ENCODE peak calls at places on chromosomes 3 and 15, in six cellular contexts. One of them, this sample, is unnamed. For H3K9me2, the result is how much of the 10 kb centered on the place peaks cover.

GRCh38 chr3:155292693-155293092 is 790 bp downstream of the STRIT1 start:
- DNase-seq in PC-3: no peak
- DNase-seq in HCT116: no peak
- DNase-seq in GM23338: no peak
- DNase-seq in GM23248: no peak
- DNase-seq in MM.1S: no peak
- DNase-seq in this sample: no peak

GRCh38 chr3:153379516-153379915 is 217.5 kb downstream of the RAP2B start:
- DNase-seq in PC-3: peak
- DNase-seq in HCT116: no peak
- DNase-seq in GM23338: no peak
- DNase-seq in GM23248: peak
- DNase-seq in MM.1S: no peak
- DNase-seq in this sample: no peak

GRCh38 chr3:109336272-109336957 is 931 bp downstream of the DPPA4 start:
- DNase-seq in PC-3: no peak
- DNase-seq in HCT116: no peak
- DNase-seq in GM23338: no peak
- DNase-seq in GM23248: peak
- DNase-seq in MM.1S: no peak
- DNase-seq in this sample: peak

GRCh38 chr15:80404719-80405553 is 754 bp downstream of the ARNT2 start:
- DNase-seq in PC-3: no peak
- DNase-seq in HCT116: no peak
- DNase-seq in GM23338: peak
- DNase-seq in GM23248: no peak
- DNase-seq in MM.1S: no peak
- DNase-seq in this sample: peak

GRCh38 chr15:32659340-32659831 is 17.9 kb downstream of the SCG5 start:
- DNase-seq in PC-3: peak
- DNase-seq in HCT116: no peak
- DNase-seq in GM23338: no peak
- DNase-seq in GM23248: peak
- DNase-seq in MM.1S: no peak
- DNase-seq in this sample: no peak

GRCh38 chr15:40336129-40337122 is 4.3 kb downstream of the CCDC9B start:
- DNase-seq in PC-3: no peak
- DNase-seq in HCT116: no peak
- DNase-seq in GM23338: peak
- DNase-seq in GM23248: no peak
- DNase-seq in MM.1S: peak
- DNase-seq in this sample: no peak

GRCh38 chr15:32646304-32646703 is 4.8 kb downstream of the SCG5 start:
- DNase-seq in PC-3: no peak
- DNase-seq in HCT116: no peak
- DNase-seq in GM23338: no peak
- DNase-seq in GM23248: no peak
- DNase-seq in MM.1S: no peak
- DNase-seq in this sample: no peak

GRCh38 chr15:48086582-48086981 is 34.2 kb upstream of the SLC24A5 start:
- DNase-seq in PC-3: no peak
- DNase-seq in HCT116: no peak
- DNase-seq in GM23338: no peak
- DNase-seq in GM23248: peak
- DNase-seq in MM.1S: no peak
- DNase-seq in this sample: no peak

GRCh38 chr3:14773691-14774128 is 45.1 kb upstream of the FGD5 start:
- DNase-seq in PC-3: no peak
- DNase-seq in HCT116: no peak
- DNase-seq in GM23338: no peak
- DNase-seq in GM23248: no peak
- DNase-seq in MM.1S: no peak
- DNase-seq in this sample: no peak

GRCh38 chr15:71276355-71276665 is 161.0 kb downstream of the THSD4 start:
- DNase-seq in PC-3: peak
- DNase-seq in HCT116: peak
- DNase-seq in GM23338: no peak
- DNase-seq in GM23248: no peak
- DNase-seq in MM.1S: no peak
- DNase-seq in this sample: peak

GRCh38 chr15:63348392-63348791 is 33.3 kb downstream of the CA12 start:
- DNase-seq in PC-3: peak
- DNase-seq in HCT116: no peak
- DNase-seq in GM23338: no peak
- DNase-seq in GM23248: peak
- DNase-seq in MM.1S: no peak
- DNase-seq in this sample: peak

GRCh38 chr3:4508048-4508981 is 15.2 kb downstream of the ITPR1 start:
- DNase-seq in PC-3: no peak
- DNase-seq in HCT116: no peak
- DNase-seq in GM23338: peak
- DNase-seq in GM23248: no peak
- DNase-seq in MM.1S: no peak
- DNase-seq in this sample: no peak

GRCh38 chr3:130263708-130264107 is 81.8 kb upstream of the COL6A5 start:
- DNase-seq in PC-3: no peak
- DNase-seq in HCT116: no peak
- DNase-seq in GM23338: no peak
- DNase-seq in GM23248: no peak
- DNase-seq in MM.1S: no peak
- DNase-seq in this sample: no peak

GRCh38 chr3:126305427-126305826 is 51.8 kb downstream of the KLF15 start:
- DNase-seq in PC-3: peak
- DNase-seq in HCT116: no peak
- DNase-seq in GM23338: no peak
- DNase-seq in GM23248: peak
- DNase-seq in MM.1S: no peak
- DNase-seq in this sample: no peak

DNA sequence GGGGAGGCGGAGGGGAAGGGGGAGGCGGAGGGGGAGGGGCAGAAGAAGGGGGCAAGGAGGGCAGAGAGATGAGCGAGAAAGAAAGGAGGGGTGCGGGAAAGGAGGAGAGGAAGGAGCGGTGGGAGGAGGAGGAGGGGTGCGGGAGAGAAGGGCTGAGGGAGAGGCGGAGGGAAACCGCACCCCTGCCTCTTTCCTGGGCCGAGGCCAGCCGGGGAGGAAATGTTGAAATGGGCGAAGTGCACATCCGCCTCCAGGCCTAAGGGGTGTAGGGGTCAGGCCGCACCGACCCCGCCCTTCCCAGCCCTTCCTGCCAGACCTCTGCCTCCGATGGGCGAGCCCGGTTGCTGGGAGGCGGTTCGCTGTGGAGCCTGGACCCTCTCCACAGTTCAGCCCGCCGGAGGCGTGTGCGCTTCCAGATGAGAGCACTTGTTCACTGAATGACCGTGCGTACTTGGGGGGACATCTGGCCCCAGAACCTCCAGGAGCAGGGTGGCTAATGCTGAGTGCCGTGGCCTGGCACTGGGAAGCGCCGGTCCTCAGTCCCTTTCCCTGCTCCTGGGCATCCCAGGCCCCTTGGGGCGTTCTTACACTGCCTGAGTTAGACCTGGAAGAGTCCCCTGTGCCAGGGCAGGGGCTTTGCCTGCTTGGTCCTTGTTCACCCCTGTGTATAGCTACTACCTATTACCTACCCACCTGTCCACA is 110.3 kb upstream of the KLF13 start:
- DNase-seq in PC-3: peak
- DNase-seq in HCT116: no peak
- DNase-seq in GM23338: peak
- DNase-seq in GM23248: peak
- DNase-seq in MM.1S: peak
- DNase-seq in this sample: peak
- TF ChIP-seq EZH2 in PC-3: no peak
- TF ChIP-seq EZH2 in HCT116: no peak
- TF ChIP-seq EZH2 in GM23338: no peak
- TF ChIP-seq EZH2 in GM23248: no peak
- TF ChIP-seq EZH2 in MM.1S: no peak
- TF ChIP-seq EZH2 in this sample: no peak

GRCh38 chr3:60081381-60082095 is 1031.7 kb upstream of the CFAP20DC start:
- DNase-seq in PC-3: no peak
- DNase-seq in HCT116: no peak
- DNase-seq in GM23338: no peak
- DNase-seq in GM23248: no peak
- DNase-seq in MM.1S: peak
- DNase-seq in this sample: no peak

GRCh38 chr3:60085649-60086048 is 1035.8 kb upstream of the CFAP20DC start:
- DNase-seq in PC-3: no peak
- DNase-seq in HCT116: no peak
- DNase-seq in GM23338: no peak
- DNase-seq in GM23248: no peak
- DNase-seq in MM.1S: no peak
- DNase-seq in this sample: no peak

GRCh38 chr3:60090536-60090935 is 1040.7 kb upstream of the CFAP20DC start:
- DNase-seq in PC-3: no peak
- DNase-seq in HCT116: no peak
- DNase-seq in GM23338: no peak
- DNase-seq in GM23248: no peak
- DNase-seq in MM.1S: no peak
- DNase-seq in this sample: no peak

DNA sequence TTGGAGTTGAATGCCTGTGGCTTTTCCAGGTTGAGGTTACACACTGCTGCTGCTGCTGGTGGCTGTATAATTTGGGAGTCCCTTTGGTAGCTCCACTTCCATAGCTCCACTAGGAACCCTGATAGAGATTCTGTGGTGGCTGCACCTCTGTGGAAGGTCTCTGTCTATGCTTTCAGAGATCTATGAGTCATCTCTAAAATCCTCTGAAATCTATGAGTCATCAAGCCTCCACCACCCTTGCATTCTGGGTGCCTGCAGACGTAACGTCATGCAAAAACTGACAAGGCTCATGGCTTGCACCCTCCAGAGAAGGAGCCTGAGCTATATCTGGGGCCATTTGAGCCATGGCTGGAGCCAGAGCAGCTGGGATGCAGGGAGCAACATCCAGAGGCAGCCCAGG is 1037.0 kb upstream of the CFAP20DC start:
- DNase-seq in PC-3: peak
- DNase-seq in HCT116: peak
- DNase-seq in GM23338: no peak
- DNase-seq in GM23248: peak
- DNase-seq in MM.1S: no peak
- DNase-seq in this sample: no peak
- TF ChIP-seq EZH2phosphoT487 in PC-3: no peak
- TF ChIP-seq EZH2phosphoT487 in HCT116: no peak
- TF ChIP-seq EZH2phosphoT487 in GM23338: no peak
- TF ChIP-seq EZH2phosphoT487 in GM23248: no peak
- TF ChIP-seq EZH2phosphoT487 in MM.1S: no peak
- TF ChIP-seq EZH2phosphoT487 in this sample: no peak

GRCh38 chr15:42042602-42043400 is 22.0 kb upstream of the PLA2G4E start:
- DNase-seq in PC-3: no peak
- DNase-seq in HCT116: no peak
- DNase-seq in GM23338: no peak
- DNase-seq in GM23248: no peak
- DNase-seq in MM.1S: no peak
- DNase-seq in this sample: no peak
- H3K9me2 ChIP-seq in PC-3: under half
- H3K9me2 ChIP-seq in HCT116: under half
- H3K9me2 ChIP-seq in GM23338: under half
- H3K9me2 ChIP-seq in GM23248: under half
- H3K9me2 ChIP-seq in MM.1S: under half
- H3K9me2 ChIP-seq in this sample: under half

GRCh38 chr3:51937611-51938450 is 3.9 kb downstream of the RRP9 start:
- DNase-seq in PC-3: no peak
- DNase-seq in HCT116: no peak
- DNase-seq in GM23338: no peak
- DNase-seq in GM23248: no peak
- DNase-seq in MM.1S: no peak
- DNase-seq in this sample: no peak
- TF ChIP-seq EZH2 in PC-3: no peak
- TF ChIP-seq EZH2 in HCT116: no peak
- TF ChIP-seq EZH2 in GM23338: no peak
- TF ChIP-seq EZH2 in GM23248: no peak
- TF ChIP-seq EZH2 in MM.1S: no peak
- TF ChIP-seq EZH2 in this sample: no peak

GRCh38 chr3:194870394-194871110 is 184.9 kb downstream of the FAM43A start:
- DNase-seq in PC-3: peak
- DNase-seq in HCT116: peak
- DNase-seq in GM23338: no peak
- DNase-seq in GM23248: peak
- DNase-seq in MM.1S: no peak
- DNase-seq in this sample: peak

GRCh38 chr3:194871864-194872668 is 186.4 kb downstream of the FAM43A start:
- DNase-seq in PC-3: peak
- DNase-seq in HCT116: peak
- DNase-seq in GM23338: no peak
- DNase-seq in GM23248: peak
- DNase-seq in MM.1S: no peak
- DNase-seq in this sample: no peak

GRCh38 chr3:194869482-194870169 is 183.9 kb downstream of the FAM43A start:
- DNase-seq in PC-3: peak
- DNase-seq in HCT116: peak
- DNase-seq in GM23338: no peak
- DNase-seq in GM23248: peak
- DNase-seq in MM.1S: no peak
- DNase-seq in this sample: no peak

GRCh38 chr3:194872669-194872977 is 186.9 kb downstream of the FAM43A start:
- DNase-seq in PC-3: peak
- DNase-seq in HCT116: peak
- DNase-seq in GM23338: peak
- DNase-seq in GM23248: peak
- DNase-seq in MM.1S: no peak
- DNase-seq in this sample: no peak

GRCh38 chr3:194871143-194871863 is 185.6 kb downstream of the FAM43A start:
- DNase-seq in PC-3: peak
- DNase-seq in HCT116: peak
- DNase-seq in GM23338: peak
- DNase-seq in GM23248: peak
- DNase-seq in MM.1S: no peak
- DNase-seq in this sample: peak
- TF ChIP-seq EZH2phosphoT487 in PC-3: peak
- TF ChIP-seq EZH2phosphoT487 in HCT116: no peak
- TF ChIP-seq EZH2phosphoT487 in GM23338: no peak
- TF ChIP-seq EZH2phosphoT487 in GM23248: no peak
- TF ChIP-seq EZH2phosphoT487 in MM.1S: no peak
- TF ChIP-seq EZH2phosphoT487 in this sample: peak

This sample was measured in hepatocyte.